ENCODE peak calls at places on chromosomes 13 and 19, in nine cellular contexts. One of them, this sample, is unnamed.

GRCh38 chr13:71718931-71719330 is 148.1 kb downstream of the DACH1 start:
- DNase-seq in cardiac muscle cell: no peak
- DNase-seq in GM23248: no peak
- DNase-seq in tibial nerve: no peak
- DNase-seq in lung: no peak
- DNase-seq in neural progenitor cell: no peak
- DNase-seq in heart right ventricle: no peak
- DNase-seq in aorta: no peak
- DNase-seq in Peyer's patch: no peak
- DNase-seq in this sample: no peak

GRCh38 chr19:56369886-56370676 is 23.3 kb downstream of the ZNF582 start:
- DNase-seq in cardiac muscle cell: no peak
- DNase-seq in GM23248: no peak
- DNase-seq in tibial nerve: no peak
- DNase-seq in lung: no peak
- DNase-seq in neural progenitor cell: no peak
- DNase-seq in heart right ventricle: no peak
- DNase-seq in aorta: no peak
- DNase-seq in Peyer's patch: no peak
- DNase-seq in this sample: no peak

GRCh38 chr13:43316997-43317396 is 293.6 kb downstream of the DNAJC15 start:
- DNase-seq in cardiac muscle cell: no peak
- DNase-seq in GM23248: peak; percentile 78
- DNase-seq in tibial nerve: peak; percentile 23
- DNase-seq in lung: no peak
- DNase-seq in neural progenitor cell: peak; percentile 20
- DNase-seq in heart right ventricle: peak; percentile 8
- DNase-seq in aorta: no peak
- DNase-seq in Peyer's patch: no peak
- DNase-seq in this sample: peak; percentile 48

GRCh38 chr13:91133941-91134772 is 213.3 kb upstream of the MIR17HG start:
- DNase-seq in cardiac muscle cell: peak; percentile 70
- DNase-seq in GM23248: peak; percentile 70
- DNase-seq in tibial nerve: peak; percentile 55
- DNase-seq in lung: no peak
- DNase-seq in neural progenitor cell: peak; percentile 60
- DNase-seq in heart right ventricle: peak; percentile 48
- DNase-seq in aorta: no peak
- DNase-seq in Peyer's patch: peak; percentile 76
- DNase-seq in this sample: peak; percentile 65

GRCh38 chr19:11361771-11362731 is 6.8 kb downstream of the PLPPR2 start:
- DNase-seq in cardiac muscle cell: no peak
- DNase-seq in GM23248: no peak
- DNase-seq in tibial nerve: no peak
- DNase-seq in lung: no peak
- DNase-seq in neural progenitor cell: no peak
- DNase-seq in heart right ventricle: no peak
- DNase-seq in aorta: no peak
- DNase-seq in Peyer's patch: no peak
- DNase-seq in this sample: no peak

GRCh38 chr19:57363734-57364181 is 407 bp downstream of the TRAPPC2B start:
- DNase-seq in cardiac muscle cell: peak; percentile 23
- DNase-seq in GM23248: peak; percentile 61
- DNase-seq in tibial nerve: no peak
- DNase-seq in lung: no peak
- DNase-seq in neural progenitor cell: no peak
- DNase-seq in heart right ventricle: no peak
- DNase-seq in aorta: no peak
- DNase-seq in Peyer's patch: no peak
- DNase-seq in this sample: peak; percentile 18

GRCh38 chr19:19403373-19403901 is 2.0 kb upstream of the GATAD2A start:
- DNase-seq in cardiac muscle cell: no peak
- DNase-seq in GM23248: peak; percentile 89
- DNase-seq in tibial nerve: no peak
- DNase-seq in lung: no peak
- DNase-seq in neural progenitor cell: no peak
- DNase-seq in heart right ventricle: no peak
- DNase-seq in aorta: no peak
- DNase-seq in Peyer's patch: no peak
- DNase-seq in this sample: peak; percentile 11

GRCh38 chr13:50425772-50426171 is 410.5 kb downstream of the KCNRG start:
- DNase-seq in cardiac muscle cell: no peak
- DNase-seq in GM23248: no peak
- DNase-seq in tibial nerve: no peak
- DNase-seq in lung: no peak
- DNase-seq in neural progenitor cell: no peak
- DNase-seq in heart right ventricle: no peak
- DNase-seq in aorta: no peak
- DNase-seq in Peyer's patch: no peak
- DNase-seq in this sample: no peak

GRCh38 chr19:56253737-56254136 is 18.8 kb upstream of the EDDM13 start:
- DNase-seq in cardiac muscle cell: peak; percentile 26
- DNase-seq in GM23248: peak; percentile 79
- DNase-seq in tibial nerve: peak; percentile 15
- DNase-seq in lung: no peak
- DNase-seq in neural progenitor cell: peak; percentile 56
- DNase-seq in heart right ventricle: no peak
- DNase-seq in aorta: no peak
- DNase-seq in Peyer's patch: no peak
- DNase-seq in this sample: peak; percentile 15

GRCh38 chr19:41308450-41309224 is 1.3 kb upstream of the CCDC97 start:
- DNase-seq in cardiac muscle cell: peak; percentile 91
- DNase-seq in GM23248: peak; percentile 85
- DNase-seq in tibial nerve: peak; percentile 100
- DNase-seq in lung: peak; percentile 94
- DNase-seq in neural progenitor cell: peak; percentile 87
- DNase-seq in heart right ventricle: peak; percentile 95
- DNase-seq in aorta: peak; percentile 98
- DNase-seq in Peyer's patch: peak; percentile 98
- DNase-seq in this sample: peak; percentile 85

GRCh38 chr13:50691176-50691681 is 152.3 kb downstream of the DLEU7 start:
- DNase-seq in cardiac muscle cell: peak; percentile 61
- DNase-seq in GM23248: no peak
- DNase-seq in tibial nerve: no peak
- DNase-seq in lung: no peak
- DNase-seq in neural progenitor cell: no peak
- DNase-seq in heart right ventricle: no peak
- DNase-seq in aorta: no peak
- DNase-seq in Peyer's patch: no peak
- DNase-seq in this sample: peak; percentile 31

GRCh38 chr19:51127755-51128154 is 3.0 kb downstream of the SIGLEC9 start:
- DNase-seq in cardiac muscle cell: no peak
- DNase-seq in GM23248: peak; percentile 12
- DNase-seq in tibial nerve: peak; percentile 38
- DNase-seq in lung: no peak
- DNase-seq in neural progenitor cell: no peak
- DNase-seq in heart right ventricle: peak; percentile 40
- DNase-seq in aorta: no peak
- DNase-seq in Peyer's patch: peak; percentile 60
- DNase-seq in this sample: peak; percentile 76

GRCh38 chr13:108352599-108352998 is 83.1 kb downstream of the TNFSF13B start:
- DNase-seq in cardiac muscle cell: no peak
- DNase-seq in GM23248: no peak
- DNase-seq in tibial nerve: no peak
- DNase-seq in lung: no peak
- DNase-seq in neural progenitor cell: no peak
- DNase-seq in heart right ventricle: no peak
- DNase-seq in aorta: no peak
- DNase-seq in Peyer's patch: no peak
- DNase-seq in this sample: no peak
- H3K27ac ChIP-seq in cardiac muscle cell: no peak overlapping the region
- H3K27ac ChIP-seq in GM23248: no peak overlapping the region
- H3K27ac ChIP-seq in tibial nerve: no peak overlapping the region
- H3K27ac ChIP-seq in lung: no peak overlapping the region
- H3K27ac ChIP-seq in neural progenitor cell: no peak overlapping the region
- H3K27ac ChIP-seq in heart right ventricle: no peak overlapping the region
- H3K27ac ChIP-seq in aorta: no peak overlapping the region
- H3K27ac ChIP-seq in Peyer's patch: no peak overlapping the region
- H3K27ac ChIP-seq in this sample: no peak overlapping the region

DNA sequence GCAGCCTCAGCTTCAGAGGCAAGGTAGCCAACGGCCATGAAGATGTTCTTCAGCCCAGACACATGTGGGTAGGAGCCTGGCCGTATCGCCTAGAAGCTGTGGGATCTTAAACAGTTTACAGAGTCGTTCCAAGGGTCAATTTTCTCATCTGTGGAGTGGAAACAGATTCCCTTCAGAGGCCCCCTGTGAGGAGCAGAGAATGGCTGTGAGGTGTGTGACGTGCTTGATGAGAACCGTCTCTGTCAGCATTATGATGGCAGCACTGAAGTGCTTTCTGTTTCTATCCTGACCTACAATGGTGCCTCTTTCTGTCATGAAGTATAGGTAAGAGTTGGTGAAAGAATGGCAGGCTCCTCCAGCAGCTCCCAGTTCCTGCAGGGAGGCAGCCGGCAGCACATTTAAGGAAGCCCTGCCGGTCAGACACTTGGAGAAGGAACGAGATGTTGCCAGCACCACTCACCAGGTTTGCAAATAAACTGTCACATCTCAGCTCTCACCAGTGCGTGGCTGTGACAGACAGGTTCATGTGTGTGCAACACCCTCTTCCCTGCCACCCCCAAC is 277.3 kb downstream of the FOXO1 start:
- DNase-seq in cardiac muscle cell: no peak
- DNase-seq in GM23248: no peak
- DNase-seq in tibial nerve: no peak
- DNase-seq in lung: no peak
- DNase-seq in neural progenitor cell: no peak
- DNase-seq in heart right ventricle: no peak
- DNase-seq in aorta: no peak
- DNase-seq in Peyer's patch: no peak
- DNase-seq in this sample: no peak
- H3K27ac ChIP-seq in cardiac muscle cell: no peak overlapping the region
- H3K27ac ChIP-seq in GM23248: no peak overlapping the region
- H3K27ac ChIP-seq in tibial nerve: peak overlapping the region; percentile 31
- H3K27ac ChIP-seq in lung: peak overlapping the region; percentile 23
- H3K27ac ChIP-seq in neural progenitor cell: no peak overlapping the region
- H3K27ac ChIP-seq in heart right ventricle: no peak overlapping the region
- H3K27ac ChIP-seq in aorta: no peak overlapping the region
- H3K27ac ChIP-seq in Peyer's patch: peak overlapping the region; percentile 81
- H3K27ac ChIP-seq in this sample: no peak overlapping the region

GRCh38 chr19:35040474-35040825 is 1.1 kb upstream of the HPN start:
- DNase-seq in cardiac muscle cell: no peak
- DNase-seq in GM23248: no peak
- DNase-seq in tibial nerve: no peak
- DNase-seq in lung: no peak
- DNase-seq in neural progenitor cell: no peak
- DNase-seq in heart right ventricle: no peak
- DNase-seq in aorta: no peak
- DNase-seq in Peyer's patch: no peak
- DNase-seq in this sample: no peak
- H3K27ac ChIP-seq in cardiac muscle cell: peak overlapping the region; percentile 60
- H3K27ac ChIP-seq in GM23248: no peak overlapping the region
- H3K27ac ChIP-seq in tibial nerve: peak overlapping the region; percentile 83
- H3K27ac ChIP-seq in lung: peak overlapping the region; percentile 92
- H3K27ac ChIP-seq in neural progenitor cell: no peak overlapping the region
- H3K27ac ChIP-seq in heart right ventricle: peak overlapping the region; percentile 85
- H3K27ac ChIP-seq in aorta: no peak overlapping the region
- H3K27ac ChIP-seq in Peyer's patch: peak overlapping the region; percentile 57
- H3K27ac ChIP-seq in this sample: no peak overlapping the region

GRCh38 chr19:7965259-7965841 is 21.9 kb upstream of the TIMM44 start:
- DNase-seq in cardiac muscle cell: no peak
- DNase-seq in GM23248: no peak
- DNase-seq in tibial nerve: no peak
- DNase-seq in lung: no peak
- DNase-seq in neural progenitor cell: no peak
- DNase-seq in heart right ventricle: no peak
- DNase-seq in aorta: no peak
- DNase-seq in Peyer's patch: no peak
- DNase-seq in this sample: no peak
- H3K27ac ChIP-seq in cardiac muscle cell: no peak overlapping the region
- H3K27ac ChIP-seq in GM23248: no peak overlapping the region
- H3K27ac ChIP-seq in tibial nerve: no peak overlapping the region
- H3K27ac ChIP-seq in lung: no peak overlapping the region
- H3K27ac ChIP-seq in neural progenitor cell: no peak overlapping the region
- H3K27ac ChIP-seq in heart right ventricle: no peak overlapping the region
- H3K27ac ChIP-seq in aorta: no peak overlapping the region
- H3K27ac ChIP-seq in Peyer's patch: no peak overlapping the region
- H3K27ac ChIP-seq in this sample: no peak overlapping the region

This sample was measured in brain microvascular endothelial cell.